ENCODE peak calls at places on chromosome 18, in four cellular contexts. Y is right cardiac atrium; E is stimulated activated CD4-positive, alpha-beta T cell treated with anti-CD3 and anti-CD28 coated beads, TNF-alpha, amount 100 ng/mL, for 4 hours; S is CD8-positive, alpha-beta memory T cell. B is an unnamed sample.

GRCh38 chr18:79337620-79338019 is 58.1 kb upstream of the NFATC1 start:
- DNase-seq in S (no peak), E (no peak), Y (no peak), B (no peak)

GRCh38 chr18:36066001-36066400 is 1.4 kb downstream of the RPRD1A start:
- DNase-seq in Y (no peak), E (no peak), S (no peak), B (no peak)

GRCh38 chr18:76444436-76445105 is 50.5 kb downstream of the ZNF516 start:
- DNase-seq in Y (no peak), E (no peak), S (no peak), B (no peak)

GRCh38 chr18:67608909-67609308 is 92.4 kb upstream of the DSEL start:
- DNase-seq in Y (no peak), E (no peak), S (no peak), B (no peak)

GRCh38 chr18:46276736-46277135 is 172.6 kb downstream of the HAUS1 start:
- DNase-seq in S (no peak), Y (no peak), E (no peak), B (no peak)

GRCh38 chr18:31835528-31836138 is 75.0 kb upstream of the SLC25A52 start:
- DNase-seq in E (no peak), Y (no peak), S (no peak), B (no peak)

GRCh38 chr18:478679-479078 is 21.8 kb downstream of the COLEC12 start:
- DNase-seq in Y (no peak), S (no peak), E (no peak), B (no peak)

GRCh38 chr18:39788395-39788794 is 2166.6 kb upstream of the PIK3C3 start:
- DNase-seq in E (no peak), S (no peak), Y (no peak), B (no peak)

B was measured in activated effector memory CD4-positive, alpha-beta T cell treated with Interleukin-2 at 50 U/mL for 16 hours.